ENCODE peak calls at places on chromosomes 4 and X, in nine cellular contexts. V, A, R, X, I, L, O, F and H are unnamed samples.
A peak's percentile ranks its signal among the peaks of the same experiment; 100 is the strongest.

GRCh38 chr4:78057135-78057599 is at the start of gene FRAS1:
- DNase-seq in V (peak; percentile 72), A (no peak), R (peak; percentile 74), X (peak; percentile 20), I (no peak), L (peak; percentile 56), O (peak; percentile 30), F (peak; percentile 24), H (no peak)

GRCh38 chrX:129606918-129607317 is 47.8 kb downstream of the APLN start:
- DNase-seq in V (peak; percentile 46), A (peak; percentile 60), R (no peak), X (no peak), I (peak; percentile 28), L (peak; percentile 2), O (peak; percentile 56), F (peak; percentile 62), H (peak; percentile 57)

GRCh38 chr4:174217273-174218126 is 66.0 kb downstream of the FBXO8 start:
- DNase-seq in V (no peak), A (no peak), R (no peak), X (no peak), I (no peak), L (no peak), O (peak; percentile 52), F (peak; percentile 44), H (peak; percentile 23)

GRCh38 chr4:107035711-107036601 is at the start of gene DKK2:
- DNase-seq in V (no peak), A (no peak), R (peak; percentile 74), X (no peak), I (no peak), L (no peak), O (no peak), F (peak; percentile 66), H (peak; percentile 10)

GRCh38 chr4:150205016-150205415 is 126.8 kb downstream of the DCLK2 start:
- DNase-seq in V (no peak), A (no peak), R (no peak), X (no peak), I (no peak), L (no peak), O (no peak), F (no peak), H (no peak)

GRCh38 chr4:186500721-186501304 is 54.6 kb downstream of the MTNR1A start:
- DNase-seq in V (no peak), A (no peak), R (no peak), X (no peak), I (no peak), L (no peak), O (no peak), F (no peak), H (no peak)

GRCh38 chrX:154470434-154470833 is 8.6 kb downstream of the LAGE3 start:
- DNase-seq in V (no peak), A (no peak), R (peak; percentile 77), X (no peak), I (no peak), L (no peak), O (no peak), F (no peak), H (no peak)

GRCh38 chr4:19675172-19675811 is 576.4 kb upstream of the SLIT2 start:
- DNase-seq in V (no peak), A (no peak), R (no peak), X (no peak), I (peak; percentile 21), L (no peak), O (peak; percentile 42), F (no peak), H (no peak)

GRCh38 chr4:101418055-101418454 is 70.7 kb upstream of the PPP3CA start:
- DNase-seq in V (no peak), A (no peak), R (no peak), X (peak; percentile 24), I (no peak), L (no peak), O (no peak), F (no peak), H (no peak)